ENCODE peak calls at places on chromosome 10, in nine cellular contexts. D is CD4-positive, CD25-positive, alpha-beta regulatory T cell; G is aorta; Y is EL; S is adrenal gland; H is RWPE1; M is KG1; F is NCI-H1417; P is memory B cell. N is an unnamed sample.

GRCh38 chr10:103712898-103713498 is 142.4 kb downstream of the SH3PXD2A start:
- DNase-seq in D (peak; percentile 66), G (peak; percentile 82), Y (peak; percentile 76), S (peak; percentile 82), H (peak; percentile 65), M (peak; percentile 74), F (peak; percentile 75), P (peak; percentile 81), N (peak; percentile 93)

GRCh38 chr10:75294031-75294437 is 58.3 kb upstream of the COMTD1 start:
- DNase-seq in D (no peak), G (no peak), Y (peak; percentile 18), S (no peak), H (no peak), M (no peak), F (no peak), P (no peak), N (no peak)

GRCh38 chr10:49664006-49664841 is 15.2 kb upstream of the C10orf53 start:
- DNase-seq in D (no peak), G (no peak), Y (no peak), S (no peak), H (no peak), M (no peak), F (no peak), P (no peak), N (no peak)

GRCh38 chr10:80945267-80945880 is 407.7 kb downstream of the SH2D4B start:
- DNase-seq in D (no peak), G (no peak), Y (no peak), S (no peak), H (peak; percentile 4), M (no peak), F (peak; percentile 24), P (no peak), N (no peak)

GRCh38 chr10:42950606-42951485 is 126.0 kb upstream of the RET start:
- DNase-seq in D (no peak), G (no peak), Y (no peak), S (peak; percentile 8), H (no peak), M (no peak), F (no peak), P (no peak), N (no peak)

GRCh38 chr10:21292763-21293517 is 232.5 kb downstream of the SKIDA1 start:
- DNase-seq in D (no peak), G (peak; percentile 78), Y (peak; percentile 98), S (peak; percentile 68), H (peak; percentile 89), M (no peak), F (no peak), P (no peak), N (peak; percentile 80)

GRCh38 chr10:24518411-24518810 is 205.3 kb downstream of the ARHGAP21 start:
- DNase-seq in D (no peak), G (no peak), Y (no peak), S (no peak), H (no peak), M (no peak), F (no peak), P (no peak), N (no peak)

GRCh38 chr10:96512997-96513685 is 585 bp downstream of the TLL2 start:
- DNase-seq in D (peak; percentile 39), G (no peak), Y (peak; percentile 19), S (no peak), H (no peak), M (no peak), F (no peak), P (no peak), N (no peak)

GRCh38 chr10:102246261-102246660 is 929 bp downstream of the GBF1 start:
- DNase-seq in D (no peak), G (no peak), Y (no peak), S (no peak), H (no peak), M (no peak), F (no peak), P (no peak), N (no peak)